ENCODE peak calls at places on chromosomes 5 and 9, in nine cellular contexts. Z is activated naive CD4-positive, alpha-beta T cell treated with Interleukin-2 at 50 U/mL for 16 hours; A is RWPE1; P is NCI-H2081; F is neural crest cell; H is lower leg skin; J is psoas muscle; E is stimulated activated CD8-positive, alpha-beta memory T cell treated with anti-CD3 and anti-CD28 coated beads, Interleukin-2, amount 100 ng/mL, for 48 hours; D is foreskin fibroblast. R is an unnamed sample.

GRCh38 chr9:2066312-2067273 is 51.4 kb downstream of the SMARCA2 start:
- DNase-seq in F (no peak), D (peak; percentile 41), P (no peak), Z (no peak), E (no peak), A (no peak), H (no peak), J (no peak), R (no peak)

GRCh38 chr5:180785794-180786221 is 16.8 kb downstream of the MGAT1 start:
- DNase-seq in J (peak; percentile 42), F (no peak), D (peak; percentile 81), Z (no peak), E (no peak), H (no peak), P (no peak), A (peak; percentile 61), R (no peak)

GRCh38 chr9:80701061-80701460 is 988.3 kb downstream of the TLE1 start:
- DNase-seq in F (no peak), Z (no peak), D (no peak), J (no peak), H (no peak), E (no peak), A (no peak), P (no peak), R (no peak)

GRCh38 chr5:169195601-169196000 is 105.3 kb downstream of the SLIT3 start:
- DNase-seq in H (no peak), J (no peak), A (no peak), P (no peak), Z (no peak), E (no peak), F (no peak), D (no peak), R (no peak)

GRCh38 chr5:15254607-15255006 is 245.4 kb upstream of the FBXL7 start:
- DNase-seq in E (no peak), A (no peak), J (no peak), P (no peak), F (no peak), Z (no peak), D (peak; percentile 76), H (no peak), R (no peak)

GRCh38 chr5:132500931-132501628 is 10.5 kb upstream of the IRF1 start:
- DNase-seq in A (peak; percentile 43), J (peak; percentile 53), H (peak; percentile 90), D (peak; percentile 37), Z (peak; percentile 77), E (peak; percentile 48), F (peak; percentile 40), P (peak; percentile 26), R (no peak)

GRCh38 chr5:140182803-140183367 is 7.9 kb downstream of the CYSTM1 start:
- DNase-seq in J (peak; percentile 28), P (no peak), F (no peak), H (no peak), E (no peak), D (peak; percentile 44), A (no peak), Z (no peak), R (no peak)

GRCh38 chr5:61435368-61435767 is 103.3 kb downstream of the ZSWIM6 start:
- DNase-seq in A (no peak), J (no peak), Z (no peak), D (no peak), P (no peak), E (no peak), F (no peak), H (no peak), R (no peak)

GRCh38 chr5:97979740-97980139 is 793.7 kb upstream of the RGMB start:
- DNase-seq in Z (no peak), D (peak; percentile 60), E (no peak), P (no peak), F (no peak), H (no peak), A (no peak), J (peak; percentile 10), R (no peak)

GRCh38 chr5:93532370-93532769 is 48.6 kb downstream of the NR2F1-AS1 start:
- DNase-seq in Z (no peak), A (peak; percentile 14), E (no peak), D (peak; percentile 92), P (no peak), J (peak; percentile 39), F (no peak), H (peak; percentile 86), R (no peak)

GRCh38 chr5:154210163-154210562 is 19.6 kb downstream of the GALNT10 start:
- DNase-seq in J (no peak), Z (no peak), E (no peak), D (no peak), A (no peak), H (no peak), P (no peak), F (no peak), R (no peak)

GRCh38 chr9:83327750-83328622 is 210.2 kb downstream of the FRMD3 start:
- DNase-seq in D (no peak), F (no peak), J (no peak), Z (no peak), H (no peak), E (no peak), A (no peak), P (no peak), R (no peak)

GRCh38 chr5:119409235-119409815 is 43.0 kb upstream of the HSD17B4 start:
- DNase-seq in D (no peak), A (no peak), H (no peak), J (no peak), F (no peak), P (no peak), E (no peak), Z (no peak), R (no peak)

GRCh38 chr9:71758277-71758676 is 10.0 kb downstream of the CEMIP2 start:
- DNase-seq in A (no peak), J (no peak), F (no peak), Z (no peak), E (no peak), H (no peak), D (no peak), P (no peak), R (no peak)

GRCh38 chr9:85940832-85941616 is at the start of gene NAA35:
- DNase-seq in F (peak; percentile 99), P (peak; percentile 98), Z (peak; percentile 99), E (peak; percentile 99), D (peak; percentile 96), J (peak; percentile 97), H (peak; percentile 100), A (peak; percentile 100), R (peak; percentile 93)

GRCh38 chr5:151022511-151023018 is 2.2 kb downstream of the GPX3 start:
- DNase-seq in D (no peak), E (no peak), F (no peak), J (peak; percentile 50), Z (peak; percentile 31), A (peak; percentile 92), H (no peak), P (no peak), R (no peak)

GRCh38 chr5:115873392-115873791 is 31.7 kb downstream of the AP3S1 start:
- DNase-seq in D (peak; percentile 51), P (no peak), F (no peak), Z (no peak), E (no peak), J (no peak), H (no peak), A (no peak), R (no peak)

GRCh38 chr9:132182609-132183073 is 20.8 kb downstream of the NTNG2 start:
- DNase-seq in F (no peak), Z (no peak), H (no peak), D (no peak), J (no peak), P (no peak), A (no peak), E (no peak), R (no peak)

GRCh38 chr5:63916786-63917185 is 45.5 kb downstream of the HTR1A start:
- DNase-seq in F (no peak), H (no peak), Z (no peak), J (no peak), A (peak; percentile 2), D (no peak), P (no peak), E (no peak), R (no peak)

GRCh38 chr9:86946712-86947145 is 577 bp downstream of the GAS1 start:
- DNase-seq in J (peak; percentile 65), A (no peak), F (peak; percentile 40), Z (no peak), P (no peak), D (no peak), H (peak; percentile 92), E (peak; percentile 17), R (no peak)

GRCh38 chr5:54317511-54318260 is 7.3 kb upstream of the ARL15 start:
- DNase-seq in A (no peak), P (no peak), Z (no peak), J (no peak), F (no peak), D (no peak), H (no peak), E (no peak), R (no peak)

GRCh38 chr5:23419115-23419514 is 88.3 kb upstream of the PRDM9 start:
- DNase-seq in H (no peak), E (no peak), D (no peak), J (no peak), Z (no peak), A (peak; percentile 69), F (no peak), P (peak; percentile 87), R (no peak)

GRCh38 chr9:122015165-122015821 is 77.8 kb downstream of the TTLL11 start:
- DNase-seq in P (no peak), F (no peak), H (no peak), D (no peak), A (no peak), E (no peak), J (peak; percentile 34), Z (no peak), R (no peak)

GRCh38 chr5:135092476-135092875 is 58.4 kb upstream of the PITX1 start:
- DNase-seq in Z (no peak), H (peak; percentile 13), F (no peak), E (no peak), D (no peak), A (no peak), J (no peak), P (no peak), R (no peak)

GRCh38 chr9:128124873-128125574 is 2.5 kb downstream of the PTGES2 start:
- DNase-seq in H (no peak), D (peak; percentile 39), E (peak; percentile 32), A (no peak), J (peak; percentile 65), Z (peak; percentile 44), F (peak; percentile 64), P (peak; percentile 20), R (no peak)

GRCh38 chr9:8622871-8623270 is 823.3 kb upstream of the DMAC1 start:
- DNase-seq in J (no peak), Z (no peak), D (no peak), F (no peak), E (no peak), H (no peak), P (no peak), A (no peak), R (no peak)

GRCh38 chr5:146426853-146427618 is 20.1 kb upstream of the TCERG1 start:
- DNase-seq in E (no peak), H (no peak), D (peak; percentile 23), Z (no peak), P (peak; percentile 13), J (no peak), A (peak; percentile 61), F (no peak), R (no peak)

GRCh38 chr5:167511-167910 is 23.8 kb upstream of the LRRC14B start:
- DNase-seq in Z (no peak), H (peak; percentile 78), P (no peak), D (no peak), A (no peak), F (no peak), J (no peak), E (no peak), R (no peak)

GRCh38 chr5:179325296-179326031 is 19.8 kb downstream of the ADAMTS2 start:
- DNase-seq in Z (no peak), F (no peak), A (no peak), E (no peak), J (peak; percentile 11), D (no peak), H (peak; percentile 83), P (no peak), R (no peak)